ENCODE peak calls at places on chromosome 6, in seven cellular contexts. E, R, Z, F, N, Q and D are unnamed samples.

GRCh38 chr6:19368511-19368910 is 468.7 kb upstream of the ID4 start:
- DNase-seq in Q (no peak), F (no peak), E (peak; percentile 48), R (no peak), Z (no peak), N (no peak), D (no peak)

GRCh38 chr6:1094306-1094705 is 217.6 kb upstream of the FOXQ1 start:
- DNase-seq in F (no peak), N (no peak), E (peak; percentile 30), Z (no peak), R (no peak), Q (no peak), D (no peak)

GRCh38 chr6:89071036-89071435 is 9.5 kb upstream of the PNRC1 start:
- DNase-seq in N (no peak), Q (no peak), R (no peak), F (no peak), E (no peak), Z (no peak), D (no peak)

GRCh38 chr6:28814032-28814976 is 109.5 kb downstream of the TRIM27 start:
- DNase-seq in Z (no peak), F (no peak), E (no peak), N (no peak), R (no peak), Q (no peak), D (no peak)

GRCh38 chr6:160437153-160437552 is 89.0 kb downstream of the SLC22A3 start:
- DNase-seq in Z (no peak), E (no peak), R (no peak), N (no peak), F (no peak), Q (no peak), D (no peak)

GRCh38 chr6:6686748-6687601 is 98.5 kb downstream of the LY86 start:
- DNase-seq in E (peak; percentile 12), R (no peak), Q (peak; percentile 82), N (peak; percentile 88), Z (peak; percentile 86), F (peak; percentile 95), D (peak; percentile 94)

GRCh38 chr6:2961971-2962370 is 9.4 kb downstream of the SERPINB6 start:
- DNase-seq in Z (no peak), F (no peak), N (no peak), E (no peak), Q (no peak), R (no peak), D (no peak)

GRCh38 chr6:5135783-5136376 is 50.7 kb downstream of the PPP1R3G start:
- DNase-seq in Z (no peak), R (no peak), E (no peak), N (no peak), F (no peak), Q (no peak), D (no peak)

GRCh38 chr6:35052694-35053565 is 88.2 kb downstream of the TCP11 start:
- DNase-seq in Z (no peak), E (no peak), R (no peak), Q (peak; percentile 87), N (no peak), F (peak; percentile 53), D (peak; percentile 49)

GRCh38 chr6:84026721-84027164 is 6.8 kb upstream of the MRAP2 start:
- DNase-seq in E (no peak), N (no peak), R (no peak), F (no peak), Q (no peak), Z (peak; percentile 67), D (no peak)

GRCh38 chr6:4176907-4177306 is 41.5 kb upstream of the ECI2 start:
- DNase-seq in F (no peak), E (no peak), Q (no peak), Z (no peak), R (no peak), N (no peak), D (no peak)